ENCODE peak calls at places on chromosomes 4 and X, in six cellular contexts. T is cardiac muscle cell; X is activated naive CD4-positive, alpha-beta T cell treated with anti-CD3 and anti-CD28 coated beads, Interleukin-2, amount 10 ng/mL, durations not matched to agents 7 days and 5 days; I is neural crest cell; O is midbrain; U is CD8-positive, alpha-beta memory T cell. C is an unnamed sample.

GRCh38 chrX:78075787-78076389 is 28.2 kb upstream of the PGK1 start:
- DNase-seq in T (no peak), O (no peak), I (no peak), X (no peak), U (no peak), C (no peak)

GRCh38 chrX:28787206-28787605 is 200.0 kb downstream of the IL1RAPL1 start:
- DNase-seq in X (no peak), I (no peak), O (no peak), T (no peak), U (no peak), C (peak)

GRCh38 chr4:142707397-142707796 is 138.7 kb downstream of the INPP4B start:
- DNase-seq in T (no peak), U (no peak), I (no peak), X (no peak), O (no peak), C (no peak)

GRCh38 chr4:31052519-31052918 is 332.4 kb downstream of the PCDH7 start:
- DNase-seq in U (no peak), I (no peak), X (no peak), O (peak), T (no peak), C (no peak)

GRCh38 chr4:189845145-189845846 is 95.4 kb upstream of the FRG1 start:
- DNase-seq in O (no peak), U (no peak), X (no peak), I (no peak), T (no peak), C (peak)

GRCh38 chr4:52862605-52863236 is 604 bp downstream of the RASL11B start:
- DNase-seq in U (no peak), T (peak), I (no peak), O (no peak), X (no peak), C (no peak)

GRCh38 chr4:119113033-119113655 is 22.5 kb upstream of the MYOZ2 start:
- DNase-seq in O (no peak), X (no peak), I (no peak), T (no peak), U (no peak), C (peak)

GRCh38 chr4:99790796-99791617 is 25.6 kb upstream of the DAPP1 start:
- DNase-seq in O (no peak), I (no peak), X (no peak), U (no peak), T (no peak), C (no peak)

GRCh38 chr4:123832173-123833026 is 435.8 kb downstream of the SPRY1 start:
- DNase-seq in X (no peak), I (no peak), T (peak), U (no peak), O (no peak), C (peak)

GRCh38 chrX:48498374-48498809 is 10.4 kb upstream of the PORCN start:
- DNase-seq in X (no peak), O (no peak), U (no peak), I (no peak), T (no peak), C (peak)

GRCh38 chrX:386768-387575 is at the start of gene PPP2R3B:
- DNase-seq in I (peak), U (peak), T (peak), O (no peak), X (peak), C (peak)

C was measured in GM03348.